ENCODE peak calls at places on chromosome 21, in five cellular contexts. One of them, this sample, is unnamed.

GRCh38 chr21:45010096-45010495 is 64.3 kb upstream of the ADARB1 start:
- DNase-seq in M059J: peak
- DNase-seq in brain microvascular endothelial cell: no peak
- DNase-seq in stimulated activated CD4-positive, alpha-beta T cell treated with anti-CD3 and anti-CD28 coated beads, Interleukin-4, amount 100 ng/mL, for 1 hour: no peak
- DNase-seq in HS-27A: no peak
- DNase-seq in this sample: no peak

GRCh38 chr21:41247561-41247968 is 69.0 kb upstream of the FAM3B start:
- DNase-seq in M059J: no peak
- DNase-seq in HS-27A: no peak
- DNase-seq in stimulated activated CD4-positive, alpha-beta T cell treated with anti-CD3 and anti-CD28 coated beads, Interleukin-4, amount 100 ng/mL, for 1 hour: no peak
- DNase-seq in brain microvascular endothelial cell: peak
- DNase-seq in this sample: no peak

GRCh38 chr21:16473965-16474364 is 744.2 kb downstream of the USP25 start:
- DNase-seq in HS-27A: no peak
- DNase-seq in M059J: peak
- DNase-seq in brain microvascular endothelial cell: peak
- DNase-seq in stimulated activated CD4-positive, alpha-beta T cell treated with anti-CD3 and anti-CD28 coated beads, Interleukin-4, amount 100 ng/mL, for 1 hour: no peak
- DNase-seq in this sample: no peak

GRCh38 chr21:42478504-42478903 is 17.5 kb downstream of the RSPH1 start:
- DNase-seq in M059J: no peak
- DNase-seq in brain microvascular endothelial cell: no peak
- DNase-seq in HS-27A: no peak
- DNase-seq in stimulated activated CD4-positive, alpha-beta T cell treated with anti-CD3 and anti-CD28 coated beads, Interleukin-4, amount 100 ng/mL, for 1 hour: no peak
- DNase-seq in this sample: no peak

GRCh38 chr21:35491920-35492678 is 443.0 kb upstream of the RUNX1 start:
- DNase-seq in HS-27A: no peak
- DNase-seq in brain microvascular endothelial cell: no peak
- DNase-seq in stimulated activated CD4-positive, alpha-beta T cell treated with anti-CD3 and anti-CD28 coated beads, Interleukin-4, amount 100 ng/mL, for 1 hour: no peak
- DNase-seq in M059J: no peak
- DNase-seq in this sample: no peak

GRCh38 chr21:43266534-43266933 is 97.7 kb downstream of the CRYAA start:
- DNase-seq in HS-27A: no peak
- DNase-seq in brain microvascular endothelial cell: peak
- DNase-seq in M059J: no peak
- DNase-seq in stimulated activated CD4-positive, alpha-beta T cell treated with anti-CD3 and anti-CD28 coated beads, Interleukin-4, amount 100 ng/mL, for 1 hour: no peak
- DNase-seq in this sample: no peak

GRCh38 chr21:33380483-33380998 is 22.7 kb upstream of the IFNGR2 start:
- DNase-seq in brain microvascular endothelial cell: peak
- DNase-seq in HS-27A: peak
- DNase-seq in M059J: peak
- DNase-seq in stimulated activated CD4-positive, alpha-beta T cell treated with anti-CD3 and anti-CD28 coated beads, Interleukin-4, amount 100 ng/mL, for 1 hour: peak
- DNase-seq in this sample: peak

GRCh38 chr21:45900034-45900868 is 81.3 kb upstream of the COL6A1 start:
- DNase-seq in HS-27A: no peak
- DNase-seq in brain microvascular endothelial cell: no peak
- DNase-seq in M059J: no peak
- DNase-seq in stimulated activated CD4-positive, alpha-beta T cell treated with anti-CD3 and anti-CD28 coated beads, Interleukin-4, amount 100 ng/mL, for 1 hour: no peak
- DNase-seq in this sample: no peak

GRCh38 chr21:44572959-44573583 is 458 bp upstream of the KRTAP10-4 start:
- DNase-seq in brain microvascular endothelial cell: peak
- DNase-seq in M059J: peak
- DNase-seq in HS-27A: no peak
- DNase-seq in stimulated activated CD4-positive, alpha-beta T cell treated with anti-CD3 and anti-CD28 coated beads, Interleukin-4, amount 100 ng/mL, for 1 hour: no peak
- DNase-seq in this sample: no peak

This sample was measured in retinal pigment epithelial cell.